ENCODE peak calls at places on chromosomes 1 and 21, in seven cellular contexts. Q is AG10803; M is CD8-positive, alpha-beta T cell; H is caudate nucleus; V is RKO; W is head of caudate nucleus; R is amniotic stem cell. B is an unnamed sample.

GRCh38 chr1:167301355-167301754 is 80.7 kb downstream of the POU2F1 start:
- DNase-seq in R (no peak), V (no peak), W (no peak), H (no peak), Q (no peak), M (no peak), B (no peak)

GRCh38 chr1:37159102-37159501 is 124.8 kb upstream of the GRIK3 start:
- DNase-seq in V (no peak), H (no peak), Q (no peak), R (no peak), W (no peak), M (no peak), B (no peak)

GRCh38 chr1:113488576-113489177 is 98.4 kb downstream of the MAGI3 start:
- DNase-seq in W (no peak), R (no peak), V (no peak), M (no peak), Q (no peak), H (no peak), B (no peak)

GRCh38 chr1:225651872-225652725 is 824 bp downstream of the ENAH start:
- DNase-seq in M (no peak), H (no peak), R (no peak), Q (no peak), V (no peak), W (no peak), B (no peak)

GRCh38 chr21:44013380-44014088 is 1.4 kb downstream of the TRAPPC10 start:
- DNase-seq in M (no peak), V (peak), R (no peak), Q (peak), H (no peak), W (no peak), B (no peak)

GRCh38 chr1:206736878-206737728 is 33.5 kb upstream of the IL19 start:
- DNase-seq in V (no peak), R (no peak), M (no peak), H (no peak), W (no peak), Q (no peak), B (no peak)

GRCh38 chr1:5829414-5829813 is 162.8 kb downstream of the NPHP4 start:
- DNase-seq in W (no peak), H (no peak), M (no peak), R (no peak), V (no peak), Q (no peak), B (no peak)

GRCh38 chr1:109565241-109565640 is 16.8 kb downstream of the GNAI3 start:
- DNase-seq in W (no peak), R (no peak), H (no peak), Q (no peak), V (no peak), M (no peak), B (no peak)

GRCh38 chr1:151936653-151937052 is 27.3 kb upstream of the THEM4 start:
- DNase-seq in V (no peak), W (no peak), H (no peak), Q (no peak), M (no peak), R (no peak), B (no peak)

GRCh38 chr1:70979313-70979712 is 68.3 kb downstream of the PTGER3 start:
- DNase-seq in W (no peak), V (no peak), H (no peak), Q (no peak), R (no peak), M (no peak), B (no peak)

GRCh38 chr1:160550572-160551034 is 27.5 kb upstream of the SLAMF6 start:
- DNase-seq in H (no peak), M (peak), Q (no peak), V (no peak), R (no peak), W (no peak), B (no peak)

GRCh38 chr1:202575906-202576653 is 134.2 kb downstream of the SYT2 start:
- DNase-seq in V (no peak), R (no peak), W (no peak), Q (peak), H (no peak), M (no peak), B (no peak)

GRCh38 chr1:197606163-197606562 is 169.1 kb downstream of the DENND1B start:
- DNase-seq in H (no peak), M (no peak), Q (no peak), R (no peak), V (no peak), W (no peak), B (no peak)

GRCh38 chr1:53763911-53764310 is 24.9 kb upstream of the GLIS1 start:
- DNase-seq in Q (no peak), W (no peak), M (no peak), V (no peak), H (no peak), R (no peak), B (no peak)

GRCh38 chr1:194535369-194535768 is 1349.0 kb upstream of the B3GALT2 start:
- DNase-seq in W (no peak), V (no peak), H (no peak), M (no peak), Q (no peak), R (no peak), B (no peak)

GRCh38 chr1:8763888-8764287 is 53.6 kb downstream of the RERE start:
- DNase-seq in V (peak), Q (no peak), M (no peak), H (no peak), R (no peak), W (no peak), B (no peak)

GRCh38 chr1:167987174-167987573 is 50.3 kb upstream of the MPC2 start:
- DNase-seq in V (peak), H (no peak), Q (no peak), M (no peak), W (no peak), R (no peak), B (no peak)

GRCh38 chr1:173581384-173582078 is 21.3 kb downstream of the SLC9C2 start:
- DNase-seq in W (no peak), Q (no peak), H (no peak), R (no peak), M (no peak), V (no peak), B (no peak)

GRCh38 chr21:37877171-37877570 is 39.1 kb downstream of the KCNJ6 start:
- DNase-seq in Q (peak), H (no peak), W (no peak), M (no peak), R (no peak), V (no peak), B (no peak)

GRCh38 chr1:42432714-42433113 is 23.1 kb downstream of the ZMYND12 start:
- DNase-seq in W (no peak), H (no peak), R (no peak), M (no peak), Q (no peak), V (no peak), B (no peak)

GRCh38 chr1:205991237-205991636 is 12.0 kb downstream of the RAB7B start:
- DNase-seq in M (no peak), Q (peak), H (no peak), W (no peak), R (no peak), V (no peak), B (peak)

GRCh38 chr1:95974586-95974985 is 740.6 kb downstream of the RWDD3 start:
- DNase-seq in M (no peak), V (no peak), Q (peak), W (no peak), R (no peak), H (no peak), B (no peak)

GRCh38 chr1:199954701-199955100 is 72.8 kb upstream of the NR5A2 start:
- DNase-seq in R (no peak), W (no peak), H (no peak), V (no peak), Q (no peak), M (no peak), B (no peak)

B was measured in AG08396.